ENCODE peak calls at places on chromosome 13, in six cellular contexts. H, J, C, P, Z and T are unnamed samples.

GRCh38 chr13:19150712-19151228 is 30.9 kb downstream of the TUBA3C start:
- DNase-seq in H (no peak), J (no peak), C (no peak), P (no peak), Z (no peak), T (no peak)

GRCh38 chr13:70310720-70311119 is 202.5 kb upstream of the KLHL1 start:
- DNase-seq in H (no peak), J (no peak), C (peak; percentile 22), P (peak; percentile 79), Z (no peak), T (no peak)

GRCh38 chr13:72463561-72463960 is 263.9 kb downstream of the MZT1 start:
- DNase-seq in H (no peak), J (no peak), C (peak; percentile 44), P (no peak), Z (no peak), T (no peak)

GRCh38 chr13:79541426-79542049 is 60.6 kb downstream of the NDFIP2 start:
- DNase-seq in H (no peak), J (no peak), C (peak; percentile 32), P (peak; percentile 35), Z (no peak), T (no peak)

GRCh38 chr13:29479716-29480492 is 115.6 kb downstream of the SLC7A1 start:
- DNase-seq in H (peak; percentile 53), J (no peak), C (no peak), P (peak; percentile 6), Z (no peak), T (no peak)

GRCh38 chr13:28533049-28533436 is 38.1 kb upstream of the FLT1 start:
- DNase-seq in H (no peak), J (no peak), C (no peak), P (no peak), Z (no peak), T (no peak)

GRCh38 chr13:79385694-79386093 is 20.4 kb downstream of the RBM26 start:
- DNase-seq in H (no peak), J (peak; percentile 52), C (no peak), P (peak; percentile 4), Z (no peak), T (peak; percentile 68)

GRCh38 chr13:106471957-106472543 is 63.4 kb downstream of the EFNB2 start:
- DNase-seq in H (peak; percentile 85), J (no peak), C (peak; percentile 45), P (peak; percentile 69), Z (no peak), T (peak; percentile 98)

GRCh38 chr13:110376120-110376519 is 69.0 kb downstream of the COL4A2 start:
- DNase-seq in H (no peak), J (no peak), C (no peak), P (no peak), Z (no peak), T (peak; percentile 56)

GRCh38 chr13:30000373-30000770 is 150.0 kb upstream of the UBL3 start:
- DNase-seq in H (no peak), J (no peak), C (no peak), P (no peak), Z (no peak), T (no peak)

GRCh38 chr13:110047511-110047910 is 259.4 kb downstream of the COL4A1 start:
- DNase-seq in H (peak; percentile 87), J (no peak), C (peak; percentile 90), P (no peak), Z (no peak), T (no peak)

GRCh38 chr13:93039131-93039530 is 187.5 kb upstream of the GPC6 start:
- DNase-seq in H (no peak), J (no peak), C (no peak), P (no peak), Z (no peak), T (no peak)

GRCh38 chr13:33531484-33531883 is 245.9 kb upstream of the STARD13 start:
- DNase-seq in H (no peak), J (no peak), C (no peak), P (no peak), Z (no peak), T (no peak)

GRCh38 chr13:76719955-76720354 is 166.2 kb downstream of the KCTD12 start:
- DNase-seq in H (no peak), J (no peak), C (no peak), P (no peak), Z (no peak), T (no peak)

GRCh38 chr13:38348890-38349289 is 761 bp upstream of the UFM1 start:
- DNase-seq in H (no peak), J (peak; percentile 46), C (no peak), P (peak; percentile 82), Z (no peak), T (peak; percentile 56)

GRCh38 chr13:25752957-25753540 is 298.8 kb downstream of the SHISA2 start:
- DNase-seq in H (peak; percentile 72), J (no peak), C (no peak), P (no peak), Z (no peak), T (peak; percentile 93)

GRCh38 chr13:100668408-100668807 is 6.2 kb downstream of the TMTC4 start:
- DNase-seq in H (no peak), J (no peak), C (no peak), P (no peak), Z (no peak), T (no peak)

GRCh38 chr13:60620611-60621395 is 223.8 kb downstream of the TDRD3 start:
- DNase-seq in H (no peak), J (no peak), C (no peak), P (peak; percentile 92), Z (no peak), T (no peak)

GRCh38 chr13:98752111-98752941 is at the start of gene SLC15A1:
- DNase-seq in H (no peak), J (no peak), C (no peak), P (peak; percentile 41), Z (no peak), T (peak; percentile 79)

GRCh38 chr13:99756281-99756680 is 215.3 kb downstream of the ZIC5 start:
- DNase-seq in H (no peak), J (no peak), C (no peak), P (no peak), Z (no peak), T (no peak)

GRCh38 chr13:62250501-62251175 is 835.0 kb upstream of the PCDH20 start:
- DNase-seq in H (no peak), J (no peak), C (no peak), P (peak; percentile 14), Z (no peak), T (no peak)

GRCh38 chr13:93226623-93227279 is at the start of gene GPC6:
- DNase-seq in H (peak; percentile 80), J (no peak), C (peak; percentile 91), P (peak; percentile 99), Z (peak; percentile 14), T (peak; percentile 90)

GRCh38 chr13:35479223-35479536 is 2.7 kb upstream of the MAB21L1 start:
- DNase-seq in H (no peak), J (no peak), C (no peak), P (no peak), Z (no peak), T (no peak)

GRCh38 chr13:32278456-32278855 is 36.7 kb downstream of the ZAR1L start:
- DNase-seq in H (no peak), J (no peak), C (peak; percentile 30), P (no peak), Z (no peak), T (peak; percentile 74)

GRCh38 chr13:114097893-114098688 is 34.3 kb downstream of the RASA3 start:
- DNase-seq in H (peak; percentile 62), J (peak; percentile 0), C (no peak), P (no peak), Z (no peak), T (peak; percentile 65)

GRCh38 chr13:113187263-113187669 is 21.2 kb downstream of the PCID2 start:
- DNase-seq in H (peak; percentile 87), J (peak; percentile 86), C (peak; percentile 92), P (peak; percentile 49), Z (peak; percentile 64), T (peak; percentile 95)

GRCh38 chr13:100102042-100102441 is 13.1 kb downstream of the PCCA start:
- DNase-seq in H (no peak), J (no peak), C (no peak), P (peak; percentile 19), Z (no peak), T (no peak)

GRCh38 chr13:113083402-113084061 is 22.1 kb upstream of the F7 start:
- DNase-seq in H (no peak), J (no peak), C (no peak), P (peak; percentile 39), Z (no peak), T (peak; percentile 93)

GRCh38 chr13:74770361-74770760 is 636.2 kb upstream of the KLF12 start:
- DNase-seq in H (no peak), J (no peak), C (peak; percentile 64), P (no peak), Z (no peak), T (peak; percentile 84)

GRCh38 chr13:27022571-27023311 is 148.9 kb downstream of the USP12 start:
- DNase-seq in H (no peak), J (no peak), C (no peak), P (peak; percentile 66), Z (no peak), T (no peak)

GRCh38 chr13:89380101-89380500 is 1708.9 kb downstream of the SLITRK5 start:
- DNase-seq in H (no peak), J (no peak), C (peak; percentile 79), P (peak; percentile 75), Z (no peak), T (no peak)

GRCh38 chr13:110593430-110594130 is 21.8 kb upstream of the NAXD start:
- DNase-seq in H (no peak), J (peak; percentile 15), C (no peak), P (peak; percentile 76), Z (no peak), T (no peak)

GRCh38 chr13:90534617-90535340 is 812.7 kb upstream of the MIR17HG start:
- DNase-seq in H (no peak), J (no peak), C (no peak), P (peak; percentile 36), Z (no peak), T (no peak)

GRCh38 chr13:87042946-87043345 is 628.2 kb upstream of the SLITRK5 start:
- DNase-seq in H (no peak), J (no peak), C (no peak), P (peak; percentile 6), Z (no peak), T (no peak)

GRCh38 chr13:38308736-38309135 is 40.9 kb upstream of the UFM1 start:
- DNase-seq in H (no peak), J (no peak), C (no peak), P (no peak), Z (no peak), T (no peak)